ENCODE peak calls at places on chromosomes 13 and 19, in six cellular contexts. W is caudate nucleus, U is GM12865, O is DMS153, Y is T-helper 9 cell, X is AG04449. L is an unnamed sample.

GRCh38 chr19:16035601-16036297 is 40.5 kb upstream of the TPM4 start:
- DNase-seq in W (no peak), U (no peak), O (no peak), Y (no peak), X (no peak), L (no peak)

GRCh38 chr19:11195169-11195568 is 2.2 kb downstream of the KANK2 start:
- DNase-seq in W (no peak), U (peak), O (no peak), Y (no peak), X (no peak), L (no peak)

GRCh38 chr13:112616586-112617381 is 28.8 kb upstream of the TUBGCP3 start:
- DNase-seq in W (no peak), U (peak), O (peak), Y (no peak), X (no peak), L (peak)

GRCh38 chr13:63567031-63567430 is 2151.4 kb upstream of the PCDH20 start:
- DNase-seq in W (no peak), U (no peak), O (no peak), Y (no peak), X (no peak), L (no peak)

GRCh38 chr19:18322318-18322758 is 538 bp downstream of the LSM4 start:
- DNase-seq in W (no peak), U (peak), O (no peak), Y (no peak), X (no peak), L (peak)

GRCh38 chr13:45374917-45375316 is 33.9 kb upstream of the TPT1 start:
- DNase-seq in W (no peak), U (no peak), O (no peak), Y (no peak), X (no peak), L (no peak)

GRCh38 chr13:98144501-98145350 is 1.8 kb downstream of the FARP1 start:
- DNase-seq in W (no peak), U (peak), O (no peak), Y (no peak), X (peak), L (peak)

GRCh38 chr19:18023596-18024212 is 15.7 kb downstream of the ARRDC2 start:
- DNase-seq in W (peak), U (peak), O (peak), Y (peak), X (no peak), L (no peak)

GRCh38 chr13:23436680-23437079 is 3.2 kb upstream of the SACS start:
- DNase-seq in W (no peak), U (no peak), O (no peak), Y (no peak), X (no peak), L (no peak)

GRCh38 chr13:112755331-112755730 is 65.5 kb downstream of the ATP11A start:
- DNase-seq in W (no peak), U (no peak), O (no peak), Y (no peak), X (no peak), L (no peak)

GRCh38 chr19:41807176-41807575 is 10.8 kb downstream of the CEACAM3 start:
- DNase-seq in W (peak), U (no peak), O (no peak), Y (no peak), X (no peak), L (no peak)

GRCh38 chr13:110290811-110291210 is 16.1 kb downstream of the COL4A1 start:
- DNase-seq in W (no peak), U (no peak), O (no peak), Y (no peak), X (no peak), L (no peak)

GRCh38 chr19:11931051-11931450 is 6.1 kb downstream of the ZNF700 start:
- DNase-seq in W (no peak), U (no peak), O (no peak), Y (no peak), X (no peak), L (no peak)

GRCh38 chr19:51122112-51122981 is 2.4 kb upstream of the SIGLEC9 start:
- DNase-seq in W (no peak), U (no peak), O (no peak), Y (no peak), X (no peak), L (no peak)